ENCODE peak calls at places on chromosomes 6 and 20, in five cellular contexts. One of them, this sample, is unnamed.

GRCh38 chr6:133889557-133890301 is 816 bp downstream of the TCF21 start:
- DNase-seq in CD8-positive, alpha-beta memory T cell: no peak
- DNase-seq in esophagus squamous epithelium: no peak
- DNase-seq in A673: no peak
- DNase-seq in HCT116: no peak
- DNase-seq in this sample: no peak

GRCh38 chr6:24719125-24719931 is at the start of gene C6orf62:
- DNase-seq in CD8-positive, alpha-beta memory T cell: peak; percentile 34
- DNase-seq in esophagus squamous epithelium: no peak
- DNase-seq in A673: peak; percentile 51
- DNase-seq in HCT116: no peak
- DNase-seq in this sample: peak; percentile 41

GRCh38 chr20:59935457-59936185 is 2.2 kb upstream of the SYCP2 start:
- DNase-seq in CD8-positive, alpha-beta memory T cell: no peak
- DNase-seq in esophagus squamous epithelium: no peak
- DNase-seq in A673: no peak
- DNase-seq in HCT116: no peak
- DNase-seq in this sample: no peak

GRCh38 chr6:159301277-159301676 is 132.1 kb downstream of the FNDC1 start:
- DNase-seq in CD8-positive, alpha-beta memory T cell: no peak
- DNase-seq in esophagus squamous epithelium: no peak
- DNase-seq in A673: no peak
- DNase-seq in HCT116: no peak
- DNase-seq in this sample: no peak

GRCh38 chr20:32329817-32330554 is 28.1 kb upstream of the ASXL1 start:
- DNase-seq in CD8-positive, alpha-beta memory T cell: no peak
- DNase-seq in esophagus squamous epithelium: no peak
- DNase-seq in A673: no peak
- DNase-seq in HCT116: no peak
- DNase-seq in this sample: no peak

GRCh38 chr20:37580069-37580468 is 52.4 kb upstream of the BLCAP start:
- DNase-seq in CD8-positive, alpha-beta memory T cell: no peak
- DNase-seq in esophagus squamous epithelium: no peak
- DNase-seq in A673: no peak
- DNase-seq in HCT116: no peak
- DNase-seq in this sample: no peak

GRCh38 chr6:90370493-90370959 is 73.9 kb upstream of the BACH2 start:
- DNase-seq in CD8-positive, alpha-beta memory T cell: no peak
- DNase-seq in esophagus squamous epithelium: no peak
- DNase-seq in A673: no peak
- DNase-seq in HCT116: no peak
- DNase-seq in this sample: no peak

GRCh38 chr6:163738725-163739124 is 324.2 kb downstream of the QKI start:
- DNase-seq in CD8-positive, alpha-beta memory T cell: no peak
- DNase-seq in esophagus squamous epithelium: no peak
- DNase-seq in A673: no peak
- DNase-seq in HCT116: no peak
- DNase-seq in this sample: no peak

GRCh38 chr6:97630592-97630991 is 347.6 kb upstream of the MMS22L start:
- DNase-seq in CD8-positive, alpha-beta memory T cell: no peak
- DNase-seq in esophagus squamous epithelium: no peak
- DNase-seq in A673: no peak
- DNase-seq in HCT116: no peak
- DNase-seq in this sample: no peak

GRCh38 chr6:75493400-75494064 is at the start of gene FILIP1:
- DNase-seq in CD8-positive, alpha-beta memory T cell: no peak
- DNase-seq in esophagus squamous epithelium: no peak
- DNase-seq in A673: peak; percentile 24
- DNase-seq in HCT116: no peak
- DNase-seq in this sample: peak; percentile 11

GRCh38 chr20:17648306-17648646 is 33.8 kb downstream of the RRBP1 start:
- DNase-seq in CD8-positive, alpha-beta memory T cell: no peak
- DNase-seq in esophagus squamous epithelium: no peak
- DNase-seq in A673: no peak
- DNase-seq in HCT116: no peak
- DNase-seq in this sample: no peak

GRCh38 chr20:17648782-17649730 is 33.0 kb downstream of the RRBP1 start:
- DNase-seq in CD8-positive, alpha-beta memory T cell: no peak
- DNase-seq in esophagus squamous epithelium: no peak
- DNase-seq in A673: no peak
- DNase-seq in HCT116: no peak
- DNase-seq in this sample: peak; percentile 69

GRCh38 chr20:17646901-17647301 is 35.1 kb downstream of the RRBP1 start:
- DNase-seq in CD8-positive, alpha-beta memory T cell: no peak
- DNase-seq in esophagus squamous epithelium: no peak
- DNase-seq in A673: no peak
- DNase-seq in HCT116: no peak
- DNase-seq in this sample: no peak

GRCh38 chr20:17646209-17646717 is 35.8 kb downstream of the RRBP1 start:
- DNase-seq in CD8-positive, alpha-beta memory T cell: no peak
- DNase-seq in esophagus squamous epithelium: no peak
- DNase-seq in A673: no peak
- DNase-seq in HCT116: no peak
- DNase-seq in this sample: no peak

DNA sequence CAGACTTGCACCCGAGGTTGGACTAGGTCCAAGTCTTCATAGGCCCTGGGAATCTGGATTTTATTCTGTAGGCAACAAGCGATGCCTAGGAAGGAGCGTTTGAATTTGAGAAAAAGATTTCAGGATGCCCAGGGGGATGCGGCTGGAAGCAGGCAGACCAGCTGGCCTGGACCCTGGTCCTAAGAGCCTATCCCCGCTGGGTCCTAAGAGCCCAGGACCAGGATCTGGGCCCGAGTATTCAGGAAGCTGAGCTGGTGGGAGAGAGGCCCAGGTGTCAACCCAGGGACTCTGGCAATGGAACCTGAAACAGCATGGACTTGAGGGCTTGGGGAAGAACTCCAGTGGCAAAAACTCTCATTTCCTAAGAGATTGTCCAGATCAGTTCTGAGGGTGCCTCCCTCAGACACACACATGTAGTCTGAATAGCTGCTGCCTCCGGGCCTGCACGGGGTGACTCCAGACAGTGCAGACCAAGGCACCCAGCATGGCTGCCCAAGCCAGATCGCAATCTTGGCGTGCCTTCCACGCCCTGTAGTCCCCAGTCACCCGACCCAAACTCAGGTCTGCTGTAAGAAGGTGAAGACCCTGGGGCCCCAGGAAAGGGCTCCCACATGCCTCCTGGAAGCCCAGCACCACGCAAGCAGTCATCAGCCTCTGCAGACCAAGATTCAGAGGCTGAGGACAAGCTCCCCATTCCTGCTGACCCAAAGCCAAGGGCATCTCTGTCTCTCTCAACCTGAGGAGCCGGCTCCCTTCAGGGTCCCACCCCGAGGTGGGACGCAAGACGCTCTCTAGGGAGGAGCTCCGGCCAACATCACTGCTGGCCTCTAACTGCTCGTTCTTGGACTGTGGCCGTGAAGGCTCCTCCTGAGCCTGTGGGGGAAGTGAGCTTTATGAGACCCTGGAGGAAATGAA is 34.4 kb downstream of the RRBP1 start:
- DNase-seq in CD8-positive, alpha-beta memory T cell: no peak
- DNase-seq in esophagus squamous epithelium: no peak
- DNase-seq in A673: no peak
- DNase-seq in HCT116: no peak
- DNase-seq in this sample: no peak
- H3K27ac ChIP-seq in CD8-positive, alpha-beta memory T cell: no peak overlapping the region
- H3K27ac ChIP-seq in esophagus squamous epithelium: no peak overlapping the region
- H3K27ac ChIP-seq in A673: peak overlapping the region; percentile 37
- H3K27ac ChIP-seq in HCT116: no peak overlapping the region
- H3K27ac ChIP-seq in this sample: peak overlapping the region; percentile 25

DNA sequence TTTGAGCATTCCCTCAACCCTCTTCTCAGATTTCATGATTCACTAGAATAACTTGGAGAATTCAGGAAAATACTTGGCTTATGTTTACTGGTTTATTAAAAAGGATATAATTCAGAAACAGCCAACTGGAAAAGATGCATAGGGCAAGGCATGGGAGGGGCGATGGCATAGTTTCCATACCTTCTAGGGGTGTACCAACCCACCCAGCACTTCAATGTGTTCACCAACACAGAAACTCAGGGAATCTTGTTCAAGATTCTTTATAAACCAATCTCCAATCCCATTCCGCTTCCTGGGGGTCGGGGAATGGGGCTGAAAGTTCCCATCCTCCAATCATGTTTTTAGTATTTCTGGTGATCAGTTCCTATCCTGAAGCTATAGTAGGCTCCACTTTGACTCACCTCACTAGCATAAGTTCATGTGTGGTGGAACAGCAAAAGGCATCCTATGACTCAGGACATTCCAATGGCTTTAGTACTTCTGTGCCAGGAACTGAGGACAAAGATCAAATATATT is 164.4 kb downstream of the SIM1 start:
- DNase-seq in CD8-positive, alpha-beta memory T cell: no peak
- DNase-seq in esophagus squamous epithelium: no peak
- DNase-seq in A673: no peak
- DNase-seq in HCT116: peak; percentile 96
- DNase-seq in this sample: no peak
- H3K27ac ChIP-seq in CD8-positive, alpha-beta memory T cell: no peak overlapping the region
- H3K27ac ChIP-seq in esophagus squamous epithelium: no peak overlapping the region
- H3K27ac ChIP-seq in A673: no peak overlapping the region
- H3K27ac ChIP-seq in HCT116: peak overlapping the region; percentile 93
- H3K27ac ChIP-seq in this sample: no peak overlapping the region

DNA sequence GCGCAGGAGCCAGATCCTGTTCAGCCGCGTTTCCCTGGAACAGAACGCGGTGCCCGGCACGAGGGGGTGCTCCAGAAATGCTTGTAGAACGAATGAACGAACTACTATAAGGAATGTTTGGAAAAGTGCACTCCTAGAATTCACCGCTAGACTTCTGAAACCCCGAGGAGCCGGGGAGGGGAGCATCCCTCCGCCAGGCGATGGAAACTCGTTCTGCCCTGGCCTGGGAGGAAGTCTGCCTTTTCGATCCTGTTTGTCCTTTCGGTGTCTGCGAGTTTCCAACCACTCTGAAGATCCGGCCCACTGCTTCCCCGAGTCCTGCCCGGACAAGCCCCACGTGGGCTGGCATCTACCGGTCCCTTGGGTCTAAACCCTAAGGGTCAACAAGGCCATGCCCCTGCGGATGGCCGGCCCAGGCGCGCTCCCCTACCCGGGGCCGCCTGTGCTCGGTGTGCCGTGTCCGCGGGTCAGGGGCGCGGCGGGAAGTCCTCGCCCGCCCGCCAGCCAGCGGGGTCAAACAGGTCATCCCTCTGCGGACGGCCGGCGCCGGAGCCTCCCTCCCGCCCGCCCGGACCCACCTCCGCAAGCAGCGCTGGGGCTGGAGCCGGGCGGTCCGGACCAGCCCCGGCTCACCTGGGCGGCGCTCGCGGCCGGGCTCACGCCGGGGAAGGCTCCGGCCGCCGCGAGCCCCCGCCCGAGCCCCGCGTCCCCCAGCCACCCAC is 521 bp downstream of the SULF2 start:
- DNase-seq in CD8-positive, alpha-beta memory T cell: no peak
- DNase-seq in esophagus squamous epithelium: no peak
- DNase-seq in A673: peak; percentile 49
- DNase-seq in HCT116: no peak
- DNase-seq in this sample: peak; percentile 27
- H3K27ac ChIP-seq in CD8-positive, alpha-beta memory T cell: no peak overlapping the region
- H3K27ac ChIP-seq in esophagus squamous epithelium: peak overlapping the region; percentile 79
- H3K27ac ChIP-seq in A673: no peak overlapping the region
- H3K27ac ChIP-seq in HCT116: no peak overlapping the region
- H3K27ac ChIP-seq in this sample: peak overlapping the region; percentile 90

GRCh38 chr6:70666726-70667125 is 957 bp upstream of the SMAP1 start:
- DNase-seq in CD8-positive, alpha-beta memory T cell: no peak
- DNase-seq in esophagus squamous epithelium: no peak
- DNase-seq in A673: no peak
- DNase-seq in HCT116: no peak
- DNase-seq in this sample: no peak
- H3K27ac ChIP-seq in CD8-positive, alpha-beta memory T cell: no peak overlapping the region
- H3K27ac ChIP-seq in esophagus squamous epithelium: peak overlapping the region; percentile 95
- H3K27ac ChIP-seq in A673: no peak overlapping the region
- H3K27ac ChIP-seq in HCT116: no peak overlapping the region
- H3K27ac ChIP-seq in this sample: peak overlapping the region; percentile 96

GRCh38 chr6:167663784-167664432 is 162.8 kb upstream of the AFDN start:
- DNase-seq in CD8-positive, alpha-beta memory T cell: no peak
- DNase-seq in esophagus squamous epithelium: no peak
- DNase-seq in A673: no peak
- DNase-seq in HCT116: no peak
- DNase-seq in this sample: peak; percentile 40

GRCh38 chr6:167665698-167666380 is 160.9 kb upstream of the AFDN start:
- DNase-seq in CD8-positive, alpha-beta memory T cell: no peak
- DNase-seq in esophagus squamous epithelium: no peak
- DNase-seq in A673: no peak
- DNase-seq in HCT116: no peak
- DNase-seq in this sample: no peak

GRCh38 chr6:167662881-167663205 is 163.9 kb upstream of the AFDN start:
- DNase-seq in CD8-positive, alpha-beta memory T cell: no peak
- DNase-seq in esophagus squamous epithelium: no peak
- DNase-seq in A673: no peak
- DNase-seq in HCT116: no peak
- DNase-seq in this sample: no peak

GRCh38 chr6:167666571-167667203 is 160.0 kb upstream of the AFDN start:
- DNase-seq in CD8-positive, alpha-beta memory T cell: no peak
- DNase-seq in esophagus squamous epithelium: no peak
- DNase-seq in A673: no peak
- DNase-seq in HCT116: no peak
- DNase-seq in this sample: no peak

DNA sequence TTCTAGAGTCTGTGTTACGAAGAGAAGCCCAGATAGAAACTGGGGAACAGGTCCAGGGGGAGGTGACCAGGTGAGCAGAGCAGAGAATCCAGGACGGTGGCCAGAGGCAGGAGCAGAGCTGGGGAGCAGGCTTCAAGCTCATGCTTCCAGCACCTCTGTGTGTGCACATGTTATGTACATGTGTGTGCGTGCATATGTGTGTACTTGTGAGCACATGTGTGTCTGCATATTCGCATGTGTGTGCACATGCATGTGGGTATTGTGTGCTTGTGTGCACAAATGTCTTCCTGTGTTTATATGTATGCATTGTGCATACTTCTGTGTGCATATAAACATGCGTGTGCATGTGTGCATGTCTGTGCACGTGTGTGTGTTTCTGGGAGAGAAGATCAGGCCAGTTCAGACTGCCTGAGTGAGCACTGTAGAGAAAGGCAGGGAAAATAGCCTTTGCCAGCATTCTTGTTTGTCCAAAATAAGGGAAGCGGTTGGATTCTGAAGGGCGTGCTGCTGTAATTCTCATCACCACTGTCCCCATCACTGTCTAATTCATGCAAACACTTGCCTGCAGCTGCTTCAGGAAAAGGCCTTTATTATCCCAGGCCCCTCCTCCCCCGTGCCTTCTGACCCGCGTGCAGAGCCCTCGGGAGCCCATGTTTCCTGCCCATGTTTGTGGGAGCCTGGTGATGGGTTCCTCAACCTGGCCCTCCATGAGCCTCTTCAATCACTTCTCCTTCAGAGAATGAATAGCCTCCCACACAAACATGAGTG is 161.8 kb upstream of the AFDN start:
- DNase-seq in CD8-positive, alpha-beta memory T cell: no peak
- DNase-seq in esophagus squamous epithelium: no peak
- DNase-seq in A673: no peak
- DNase-seq in HCT116: no peak
- DNase-seq in this sample: no peak
- H3K27ac ChIP-seq in CD8-positive, alpha-beta memory T cell: no peak overlapping the region
- H3K27ac ChIP-seq in esophagus squamous epithelium: no peak overlapping the region
- H3K27ac ChIP-seq in A673: no peak overlapping the region
- H3K27ac ChIP-seq in HCT116: no peak overlapping the region
- H3K27ac ChIP-seq in this sample: no peak overlapping the region

GRCh38 chr6:115706324-115706723 is 354.4 kb downstream of the FRK start:
- DNase-seq in CD8-positive, alpha-beta memory T cell: no peak
- DNase-seq in esophagus squamous epithelium: no peak
- DNase-seq in A673: no peak
- DNase-seq in HCT116: no peak
- DNase-seq in this sample: no peak
- H3K27ac ChIP-seq in CD8-positive, alpha-beta memory T cell: no peak overlapping the region
- H3K27ac ChIP-seq in esophagus squamous epithelium: no peak overlapping the region
- H3K27ac ChIP-seq in A673: no peak overlapping the region
- H3K27ac ChIP-seq in HCT116: no peak overlapping the region
- H3K27ac ChIP-seq in this sample: no peak overlapping the region